ENCODE peak calls at places on chromosomes 11 and 22, in five cellular contexts. One of them, this sample, is unnamed.

GRCh38 chr11:124277809-124278208 is 21.6 kb downstream of the OR8G5 start:
- DNase-seq in GM12878: no peak
- DNase-seq in K562: no peak
- DNase-seq in A549: no peak
- DNase-seq in HepG2: no peak
- DNase-seq in this sample: peak; percentile 47

GRCh38 chr11:72703281-72704008 is 29.2 kb upstream of the PDE2A start:
- DNase-seq in GM12878: no peak
- DNase-seq in HepG2: no peak
- DNase-seq in K562: no peak
- DNase-seq in A549: no peak
- DNase-seq in this sample: no peak

GRCh38 chr22:49481651-49482399 is 345.8 kb downstream of the BRD1 start:
- DNase-seq in GM12878: no peak
- DNase-seq in HepG2: no peak
- DNase-seq in K562: no peak
- DNase-seq in A549: no peak
- DNase-seq in this sample: no peak

GRCh38 chr11:31968774-31969433 is 122.0 kb upstream of the RCN1 start:
- DNase-seq in GM12878: no peak
- DNase-seq in K562: no peak
- DNase-seq in A549: no peak
- DNase-seq in HepG2: no peak
- DNase-seq in this sample: no peak

GRCh38 chr11:102476812-102477211 is 24.2 kb upstream of the TMEM123 start:
- DNase-seq in A549: no peak
- DNase-seq in GM12878: no peak
- DNase-seq in K562: peak; percentile 62
- DNase-seq in HepG2: peak; percentile 95
- DNase-seq in this sample: no peak

GRCh38 chr22:23062616-23063538 is 7.4 kb upstream of the GNAZ start:
- DNase-seq in A549: no peak
- DNase-seq in HepG2: no peak
- DNase-seq in K562: no peak
- DNase-seq in GM12878: no peak
- DNase-seq in this sample: no peak

GRCh38 chr11:118530180-118530682 is 761 bp upstream of the TMEM25 start:
- DNase-seq in A549: no peak
- DNase-seq in HepG2: no peak
- DNase-seq in K562: no peak
- DNase-seq in GM12878: no peak
- DNase-seq in this sample: no peak

GRCh38 chr22:31150615-31151014 is 9.4 kb upstream of the RNF185 start:
- DNase-seq in A549: no peak
- DNase-seq in HepG2: peak; percentile 60
- DNase-seq in K562: no peak
- DNase-seq in GM12878: no peak
- DNase-seq in this sample: peak; percentile 21

GRCh38 chr22:42747701-42748513 is 27.2 kb upstream of the A4GALT start:
- DNase-seq in A549: no peak
- DNase-seq in HepG2: peak; percentile 74
- DNase-seq in GM12878: no peak
- DNase-seq in K562: no peak
- DNase-seq in this sample: no peak

GRCh38 chr11:125076378-125076945 is 13.4 kb downstream of the SLC37A2 start:
- DNase-seq in GM12878: no peak
- DNase-seq in A549: no peak
- DNase-seq in K562: no peak
- DNase-seq in HepG2: no peak
- DNase-seq in this sample: no peak

GRCh38 chr22:38191746-38192474 is 9.9 kb upstream of the MAFF start:
- DNase-seq in A549: no peak
- DNase-seq in HepG2: no peak
- DNase-seq in K562: no peak
- DNase-seq in GM12878: no peak
- DNase-seq in this sample: no peak

GRCh38 chr11:71914617-71915189 is 13.7 kb downstream of the XNDC1N start:
- DNase-seq in GM12878: no peak
- DNase-seq in A549: no peak
- DNase-seq in HepG2: no peak
- DNase-seq in K562: no peak
- DNase-seq in this sample: no peak

DNA sequence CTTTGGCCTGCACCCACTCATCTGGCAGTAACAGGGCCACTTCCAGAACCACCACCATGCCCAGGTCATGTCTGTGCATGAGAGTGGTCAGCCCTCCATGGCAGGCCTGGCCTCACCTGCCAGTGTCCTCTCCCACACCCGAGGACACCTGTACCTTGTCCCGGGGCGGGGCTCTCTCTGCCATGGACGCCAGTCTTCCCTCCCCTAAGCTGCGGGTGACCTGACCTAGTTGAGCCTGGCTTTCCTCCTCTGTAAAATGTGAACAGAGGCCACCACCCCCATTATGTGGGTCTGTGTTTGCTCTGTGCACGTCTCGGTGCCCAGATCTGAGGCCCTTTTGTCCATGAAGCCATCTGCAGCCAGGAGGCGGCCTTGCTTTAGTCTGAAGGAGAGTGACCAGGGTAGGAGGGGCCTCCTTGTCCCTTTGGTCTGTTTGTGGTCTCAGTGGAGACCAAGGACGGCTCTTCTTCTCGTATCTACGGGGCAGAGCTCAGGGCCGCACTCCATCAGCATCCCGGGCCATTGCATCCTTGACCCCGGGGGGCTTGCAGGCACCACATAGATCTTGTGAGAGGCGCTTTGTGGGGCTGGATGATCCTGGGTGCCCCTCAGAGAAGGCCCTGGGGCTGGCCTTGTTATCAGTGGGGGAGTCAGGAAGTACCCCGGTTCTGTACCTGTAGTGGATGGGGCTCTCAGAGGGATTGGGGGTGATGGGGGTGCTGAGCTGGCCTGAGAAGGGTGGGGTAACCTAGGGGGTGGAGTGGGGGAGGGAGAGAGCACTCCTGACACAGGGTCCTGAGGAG is 121.6 kb downstream of the KCNQ1 start:
- DNase-seq in A549: no peak
- DNase-seq in GM12878: no peak
- DNase-seq in K562: peak; percentile 21
- DNase-seq in HepG2: no peak
- DNase-seq in this sample: no peak
- TF ChIP-seq JUNB in A549: no peak
- TF ChIP-seq JUNB in GM12878: no peak
- TF ChIP-seq JUNB in K562: no peak
- TF ChIP-seq JUNB in HepG2: no peak
- TF ChIP-seq JUNB in this sample: no peak

DNA sequence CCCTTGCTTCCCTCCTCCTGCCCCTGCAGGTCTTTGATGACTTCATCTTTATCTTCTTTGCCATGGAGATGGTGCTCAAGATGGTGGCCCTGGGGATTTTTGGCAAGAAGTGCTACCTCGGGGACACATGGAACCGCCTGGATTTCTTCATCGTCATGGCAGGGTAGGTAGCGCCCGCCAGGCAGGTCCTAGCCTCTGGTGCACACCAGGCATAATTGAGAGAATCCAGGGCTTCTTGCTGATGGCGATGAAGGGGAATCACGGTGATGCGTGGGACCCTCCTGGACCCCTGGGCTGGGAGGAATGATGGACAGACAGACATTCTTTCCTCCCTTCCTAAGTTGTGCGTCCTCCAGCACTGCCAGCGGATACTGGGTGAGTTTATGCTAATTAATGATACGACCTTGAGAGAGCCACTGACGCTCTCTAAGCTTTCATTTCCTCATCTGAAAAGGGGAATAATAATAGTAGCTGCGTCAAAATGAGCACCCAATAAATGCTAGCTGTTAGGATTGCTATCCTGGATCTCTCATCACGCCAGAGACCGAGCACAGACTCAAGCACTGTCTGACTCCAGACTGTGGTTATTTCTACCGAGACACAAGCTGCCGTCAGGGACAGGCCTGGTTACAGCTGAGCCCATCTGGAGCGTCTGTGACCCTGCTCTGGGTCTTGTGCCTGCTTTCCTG is 30.1 kb downstream of the CACNA1I start:
- DNase-seq in HepG2: no peak
- DNase-seq in A549: no peak
- DNase-seq in GM12878: no peak
- DNase-seq in K562: no peak
- DNase-seq in this sample: no peak
- H3K27ac ChIP-seq in HepG2: no peak overlapping the region
- H3K27ac ChIP-seq in A549: no peak overlapping the region
- H3K27ac ChIP-seq in GM12878: no peak overlapping the region
- H3K27ac ChIP-seq in K562: no peak overlapping the region
- H3K27ac ChIP-seq in this sample: no peak overlapping the region

DNA sequence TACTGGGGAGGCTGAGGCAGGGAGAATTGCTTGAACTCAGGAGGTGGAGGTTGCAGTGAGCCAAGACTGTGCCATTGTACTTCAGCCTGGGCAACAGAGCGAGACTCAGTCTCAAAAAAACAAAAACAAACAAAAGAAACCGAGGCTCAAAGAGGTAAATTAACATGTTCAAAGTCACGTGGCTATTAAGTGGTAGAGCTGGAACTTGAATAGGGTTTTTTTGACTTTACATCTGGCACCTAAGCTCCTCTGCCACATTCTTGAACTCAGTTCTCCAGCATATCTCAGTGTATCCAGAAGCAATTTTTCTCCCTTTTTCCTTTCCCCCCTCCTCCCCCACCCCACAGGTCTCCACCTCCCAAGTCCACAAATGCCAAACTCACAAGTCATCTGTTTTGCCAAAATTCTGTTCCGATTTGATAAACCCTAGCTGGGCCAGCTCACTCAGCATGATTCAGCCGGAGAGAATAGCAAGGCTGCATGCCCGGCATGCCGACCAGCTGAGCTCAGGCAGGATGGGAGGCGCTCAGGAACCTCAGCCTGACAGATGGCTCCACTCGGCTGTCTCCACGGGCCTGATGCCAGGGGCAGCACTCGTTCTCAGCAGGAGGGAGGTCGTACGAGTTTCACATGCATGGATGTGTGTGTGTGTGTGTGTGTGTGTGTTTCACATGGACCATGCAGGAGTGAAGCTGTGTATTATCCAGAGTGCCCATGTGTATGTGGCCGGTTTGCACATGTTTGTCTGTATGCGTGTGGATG is 63.2 kb upstream of the RRAS2 start:
- DNase-seq in K562: peak; percentile 80
- DNase-seq in A549: peak; percentile 85
- DNase-seq in GM12878: no peak
- DNase-seq in HepG2: peak; percentile 82
- DNase-seq in this sample: peak; percentile 91
- TF ChIP-seq JUNB in K562: no peak
- TF ChIP-seq JUNB in A549: peak; percentile 76
- TF ChIP-seq JUNB in GM12878: no peak
- TF ChIP-seq JUNB in HepG2: no peak
- TF ChIP-seq JUNB in this sample: no peak

DNA sequence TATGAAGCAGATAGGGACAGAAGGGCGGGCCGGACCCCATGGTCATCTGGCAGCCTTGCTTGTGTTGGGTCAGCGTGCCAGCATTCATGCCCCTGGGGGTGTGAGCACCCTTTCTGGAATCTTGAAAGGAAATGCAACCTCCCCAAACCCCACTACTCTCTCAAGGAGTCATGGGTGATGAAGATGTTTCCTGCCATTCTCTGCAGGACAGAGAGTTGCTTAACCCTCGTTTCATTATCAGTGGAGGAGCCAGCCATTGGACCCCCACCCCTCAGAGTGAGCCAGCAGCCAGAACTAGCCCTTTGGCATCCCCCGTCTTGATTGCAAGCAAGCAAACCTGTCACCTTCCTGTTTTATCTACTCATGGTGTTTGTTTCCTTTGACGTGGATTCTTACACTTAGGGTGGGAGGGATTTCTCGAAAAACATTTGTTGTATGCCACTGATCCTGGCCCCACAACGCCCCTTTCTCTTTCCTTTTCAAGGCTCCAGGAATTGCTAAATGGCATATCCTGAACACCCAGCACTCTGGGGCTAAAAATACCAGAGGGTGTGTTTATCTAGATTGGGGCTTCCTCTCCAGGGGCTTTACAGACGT is 258.3 kb downstream of the ETS1 start:
- DNase-seq in K562: no peak
- DNase-seq in A549: no peak
- DNase-seq in GM12878: no peak
- DNase-seq in HepG2: no peak
- DNase-seq in this sample: no peak
- H3K27ac ChIP-seq in K562: no peak overlapping the region
- H3K27ac ChIP-seq in A549: no peak overlapping the region
- H3K27ac ChIP-seq in GM12878: no peak overlapping the region
- H3K27ac ChIP-seq in HepG2: no peak overlapping the region
- H3K27ac ChIP-seq in this sample: no peak overlapping the region

This sample was measured in GM23338.